ENCODE peak calls at places on chromosomes 4 and X, in four cellular contexts. K is GM23338, Z is breast epithelium, F is cardiac muscle cell. I is an unnamed sample.

GRCh38 chr4:101284546-101284945 is 62.8 kb downstream of the PPP3CA start:
- DNase-seq in F (no peak), K (no peak), Z (no peak), I (no peak)

GRCh38 chrX:24198101-24198500 is 48.6 kb downstream of the ZFX start:
- DNase-seq in K (no peak), Z (no peak), F (no peak), I (no peak)

GRCh38 chrX:153944140-153944799 is at the start of gene RENBP:
- DNase-seq in F (peak; percentile 62), Z (no peak), K (peak; percentile 70), I (no peak)

GRCh38 chr4:169485084-169485483 is 127.3 kb downstream of the NEK1 start:
- DNase-seq in Z (no peak), F (no peak), K (no peak), I (no peak)

GRCh38 chr4:29113960-29114359 is 1606.2 kb upstream of the PCDH7 start:
- DNase-seq in K (no peak), Z (no peak), F (no peak), I (no peak)

GRCh38 chr4:3111461-3111860 is 37.0 kb downstream of the HTT start:
- DNase-seq in K (peak; percentile 15), Z (peak; percentile 37), F (no peak), I (no peak)

GRCh38 chr4:136637071-136637777 is 895.1 kb downstream of the PCDH18 start:
- DNase-seq in K (peak; percentile 83), Z (no peak), F (peak; percentile 44), I (no peak)

GRCh38 chr4:46993075-46994006 is at the start of gene GABRA4:
- DNase-seq in K (peak; percentile 67), F (peak; percentile 24), Z (no peak), I (peak; percentile 4)

GRCh38 chrX:18574591-18574990 is 97.3 kb downstream of the RS1 start:
- DNase-seq in Z (no peak), K (no peak), F (no peak), I (peak; percentile 52)

GRCh38 chr4:78601013-78601412 is 49.4 kb downstream of the ANXA3 start:
- DNase-seq in K (no peak), F (no peak), Z (no peak), I (no peak)

GRCh38 chr4:140096921-140097320 is 57.1 kb downstream of the MAML3 start:
- DNase-seq in K (no peak), F (no peak), Z (no peak), I (no peak)

GRCh38 chr4:134691915-134692314 is 490.3 kb upstream of the PABPC4L start:
- DNase-seq in Z (no peak), F (no peak), K (no peak), I (no peak)

GRCh38 chr4:177490769-177491168 is 48.5 kb upstream of the AGA start:
- DNase-seq in Z (no peak), K (no peak), F (no peak), I (no peak)

GRCh38 chr4:177442623-177443155 is 452 bp upstream of the AGA start:
- DNase-seq in K (no peak), F (no peak), Z (no peak), I (no peak)

GRCh38 chr4:77310931-77311330 is 153.9 kb downstream of the CCNG2 start:
- DNase-seq in K (peak; percentile 8), F (no peak), Z (no peak), I (no peak)

GRCh38 chrX:39559229-39559628 is 538.5 kb downstream of the BCOR start:
- DNase-seq in F (no peak), Z (no peak), K (no peak), I (no peak)

GRCh38 chrX:140983730-140984129 is 18.7 kb upstream of the SPANXB1 start:
- DNase-seq in F (no peak), Z (no peak), K (no peak), I (no peak)

GRCh38 chrX:2511326-2511725 is 10.6 kb upstream of the DHRSX start:
- DNase-seq in F (no peak), K (no peak), Z (no peak), I (no peak)

GRCh38 chr4:2858451-2859217 is 15.0 kb downstream of the ADD1 start:
- DNase-seq in Z (no peak), F (no peak), K (no peak), I (peak; percentile 56)

GRCh38 chr4:77418333-77418732 is 187.3 kb upstream of the CXCL13 start:
- DNase-seq in F (no peak), K (peak; percentile 49), Z (no peak), I (no peak)

GRCh38 chr4:166014411-166014810 is 141.4 kb downstream of the TLL1 start:
- DNase-seq in K (no peak), Z (no peak), F (no peak), I (no peak)

GRCh38 chr4:46924789-46925188 is 15.7 kb upstream of the COX7B2 start:
- DNase-seq in F (no peak), K (no peak), Z (no peak), I (no peak)

GRCh38 chr4:183936047-183936446 is 30.9 kb downstream of the STOX2 start:
- DNase-seq in F (peak; percentile 10), K (peak; percentile 52), Z (no peak), I (no peak)

GRCh38 chr4:35087216-35087615 is 1157.1 kb downstream of the ARAP2 start:
- DNase-seq in Z (no peak), K (no peak), F (no peak), I (no peak)

GRCh38 chrX:47047989-47048388 is 30.3 kb upstream of the RGN start:
- DNase-seq in Z (no peak), F (peak; percentile 0), K (no peak), I (no peak)

GRCh38 chrX:103628386-103629290 is at the start of gene TCEAL1:
- DNase-seq in Z (peak; percentile 53), F (peak; percentile 82), K (peak; percentile 58), I (peak; percentile 44)

GRCh38 chrX:40090050-40090804 is 7.5 kb downstream of the BCOR start:
- DNase-seq in Z (no peak), F (no peak), K (no peak), I (peak; percentile 62)

GRCh38 chr4:173835863-173836262 is 305.8 kb upstream of the HAND2 start:
- DNase-seq in Z (no peak), K (peak; percentile 42), F (peak; percentile 74), I (peak; percentile 33)

GRCh38 chrX:45850197-45850774 is 649.6 kb upstream of the DIPK2B start:
- DNase-seq in Z (no peak), F (peak; percentile 1), K (peak; percentile 21), I (peak; percentile 23)

GRCh38 chrX:17613979-17614572 is 123.2 kb upstream of the SCML1 start:
- DNase-seq in K (no peak), F (peak; percentile 37), Z (no peak), I (no peak)

GRCh38 chrX:50769389-50770063 is 44.5 kb downstream of the SHROOM4 start:
- DNase-seq in F (no peak), K (no peak), Z (peak; percentile 64), I (no peak)

GRCh38 chr4:11548529-11549176 is 120.0 kb upstream of the HS3ST1 start:
- DNase-seq in Z (no peak), F (peak; percentile 41), K (no peak), I (no peak)

GRCh38 chr4:181569553-181569952 is 673.6 kb upstream of the TENM3 start:
- DNase-seq in K (peak; percentile 62), F (peak; percentile 49), Z (no peak), I (no peak)

GRCh38 chrX:71214604-71215334 is 8.3 kb upstream of the GJB1 start:
- DNase-seq in K (no peak), Z (no peak), F (no peak), I (no peak)

GRCh38 chr4:90718926-90719325 is 591.7 kb downstream of the CCSER1 start:
- DNase-seq in F (no peak), K (no peak), Z (no peak), I (no peak)
- H3K27me3 ChIP-seq in F (no peaks in the 10 kb centered on the region), K (no peaks in the 10 kb centered on the region), Z (no peaks in the 10 kb centered on the region), I (no peaks in the 10 kb centered on the region)

GRCh38 chr4:57190651-57191481 is 80.7 kb upstream of the IGFBP7 start:
- DNase-seq in F (peak; percentile 59), Z (no peak), K (peak; percentile 89), I (peak; percentile 2)
- H3K27me3 ChIP-seq in F (no peaks in the 10 kb centered on the region), Z (no peaks in the 10 kb centered on the region), K (peaks cover 17% of the 10 kb centered on the region), I (no peaks in the 10 kb centered on the region)

GRCh38 chr4:54660145-54660535 is 2.4 kb downstream of the KIT start:
- DNase-seq in K (no peak), F (no peak), Z (no peak), I (no peak)

GRCh38 chr4:54657194-54657555 is 582 bp upstream of the KIT start:
- DNase-seq in K (peak; percentile 65), Z (no peak), F (peak; percentile 8), I (no peak)

GRCh38 chr4:54659213-54660144 is 1.7 kb downstream of the KIT start:
- DNase-seq in Z (peak; percentile 32), K (peak; percentile 26), F (peak; percentile 47), I (no peak)

GRCh38 chr4:54657556-54658313 is at the start of gene KIT:
- DNase-seq in F (peak; percentile 85), K (peak; percentile 93), Z (peak; percentile 29), I (peak; percentile 29)

GRCh38 chr4:54658321-54659093 is 750 bp downstream of the KIT start:
- DNase-seq in Z (peak; percentile 47), K (peak; percentile 65), F (peak; percentile 78), I (peak; percentile 35)
- H3K27me3 ChIP-seq in Z (peaks cover 5% of the 10 kb centered on the region), K (peaks cover 46% of the 10 kb centered on the region), F (peaks cover 86% of the 10 kb centered on the region), I (peaks cover 17% of the 10 kb centered on the region)

DNA sequence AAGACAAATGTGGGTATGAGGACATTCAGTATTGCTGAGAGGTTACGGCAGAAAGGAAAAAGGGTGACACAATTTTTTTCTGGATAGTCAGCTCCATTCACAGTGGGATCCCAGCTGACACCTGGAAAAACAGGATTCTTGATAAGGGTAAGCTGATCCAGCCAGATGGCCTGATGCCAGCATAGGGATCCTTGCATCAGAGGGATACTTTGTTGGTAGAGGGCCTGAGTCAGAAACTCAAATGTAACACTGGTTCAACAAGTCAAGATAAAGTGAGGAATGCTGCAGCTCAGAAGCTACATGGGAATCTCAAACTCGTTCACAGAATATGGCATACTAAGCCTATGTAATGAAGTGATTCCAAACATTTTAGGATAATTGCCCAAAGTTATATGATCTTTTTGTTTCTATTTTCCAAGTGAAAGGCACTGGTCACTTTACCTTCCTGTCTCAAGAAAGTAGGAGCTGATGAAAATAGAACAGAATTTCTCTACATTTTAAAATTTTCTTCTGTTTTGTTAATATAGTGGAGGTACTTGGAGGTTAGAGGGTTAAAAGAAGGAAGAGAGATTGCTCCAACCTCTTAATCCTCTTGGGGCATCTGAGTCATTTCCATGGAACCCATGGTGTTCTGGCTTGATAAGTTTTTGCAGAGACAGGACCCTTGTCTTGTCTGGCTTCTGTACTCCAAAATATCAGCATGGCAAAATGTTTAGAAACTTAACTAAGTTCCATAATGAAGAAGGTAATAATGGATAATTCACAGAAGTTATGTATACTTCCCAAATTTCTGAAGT is 727.0 kb downstream of the C4orf33 start:
- DNase-seq in F (peak; percentile 22), K (no peak), Z (no peak), I (no peak)
- H3K27me3 ChIP-seq in F (no peaks in the 10 kb centered on the region), K (no peaks in the 10 kb centered on the region), Z (no peaks in the 10 kb centered on the region), I (no peaks in the 10 kb centered on the region)